ENCODE peak calls at places on chromosomes 16 and 17, in six cellular contexts. Q is NCI-H1105; J is activated CD8-positive, alpha-beta memory T cell treated with anti-CD3 and anti-CD28 coated beads, Interleukin-2, amount 10 ng/mL, durations not matched to agents 7 days and 5 days; C is fibroblast of lung; M is fibroblast of mammary gland; B is COR-L47. Z is an unnamed sample.

GRCh38 chr17:12928736-12929135 is 89.1 kb downstream of the ELAC2 start:
- DNase-seq in J (no peak), M (peak), B (no peak), Q (peak), C (peak), Z (no peak)

GRCh38 chr17:19660219-19660870 is 11.8 kb downstream of the ALDH3A2 start:
- DNase-seq in B (no peak), Q (no peak), J (no peak), C (no peak), M (no peak), Z (no peak)

GRCh38 chr17:69286257-69286656 is 40.7 kb downstream of the ABCA5 start:
- DNase-seq in C (no peak), J (no peak), Q (no peak), M (no peak), B (no peak), Z (peak)

GRCh38 chr16:17058471-17058870 is 412.3 kb downstream of the XYLT1 start:
- DNase-seq in M (no peak), C (no peak), J (no peak), Q (no peak), B (no peak), Z (no peak)

GRCh38 chr17:35578195-35578928 is at the start of gene PEX12:
- DNase-seq in M (peak), B (peak), J (peak), Q (peak), C (peak), Z (peak)

GRCh38 chr16:70705056-70705455 is 19.2 kb upstream of the MTSS2 start:
- DNase-seq in J (no peak), M (peak), Q (no peak), B (no peak), C (no peak), Z (peak)

GRCh38 chr17:46929413-46929812 is 6.5 kb downstream of the GOSR2 start:
- DNase-seq in C (no peak), Q (no peak), B (no peak), J (no peak), M (no peak), Z (no peak)

GRCh38 chr16:1152651-1153259 is at the start of gene CACNA1H:
- DNase-seq in Q (no peak), J (no peak), C (no peak), B (no peak), M (no peak), Z (no peak)

GRCh38 chr17:9169116-9169515 is 147.8 kb downstream of the NTN1 start:
- DNase-seq in M (no peak), B (no peak), J (no peak), C (no peak), Q (no peak), Z (no peak)

GRCh38 chr17:6657633-6658287 is 6.2 kb downstream of the C17orf100 start:
- DNase-seq in B (no peak), Q (no peak), M (no peak), J (no peak), C (no peak), Z (no peak)

GRCh38 chr17:58412910-58413630 is 4.3 kb downstream of the RNF43 start:
- DNase-seq in J (no peak), B (no peak), M (no peak), Q (no peak), C (peak), Z (no peak)

GRCh38 chr17:14331200-14331981 is 30.5 kb downstream of the HS3ST3B1 start:
- DNase-seq in Q (no peak), C (no peak), J (no peak), B (no peak), M (no peak), Z (no peak)

GRCh38 chr17:28570716-28571254 is 539 bp downstream of the PIGS start:
- DNase-seq in M (no peak), J (peak), C (no peak), Q (peak), B (peak), Z (no peak)

GRCh38 chr17:82583720-82584234 is 64.2 kb downstream of the FOXK2 start:
- DNase-seq in J (peak), C (no peak), M (peak), B (no peak), Q (no peak), Z (no peak)

GRCh38 chr17:27290916-27291598 is 2.9 kb upstream of the WSB1 start:
- DNase-seq in C (no peak), J (no peak), B (no peak), M (no peak), Q (no peak), Z (no peak)

Z was measured in HCEC 1CT.